ENCODE peak calls at places on chromosomes 12 and 14, in four cellular contexts. X, R, G and T are unnamed samples.
A peak's percentile ranks its signal among the peaks of the same experiment; 100 is the strongest.

GRCh38 chr14:104968153-104968527 is 10.0 kb downstream of the AHNAK2 start:
- DNase-seq in X (no peak), G (peak; percentile 96), R (peak; percentile 71), T (peak; percentile 94)

GRCh38 chr12:25655702-25656101 is 102.6 kb upstream of the LMNTD1 start:
- DNase-seq in G (no peak), R (peak; percentile 8), X (no peak), T (no peak)

GRCh38 chr14:20989464-20989786 is 355 bp upstream of the METTL17 start:
- DNase-seq in G (no peak), X (no peak), R (no peak), T (no peak)

GRCh38 chr12:65500121-65500846 is 221.8 kb downstream of the MSRB3 start:
- DNase-seq in G (no peak), X (no peak), R (no peak), T (no peak)

GRCh38 chr12:120119395-120119973 is 2.9 kb upstream of the RAB35 start:
- DNase-seq in R (no peak), G (no peak), X (no peak), T (no peak)

GRCh38 chr14:54211562-54212308 is 185.1 kb upstream of the CDKN3 start:
- DNase-seq in R (no peak), G (no peak), X (no peak), T (no peak)

GRCh38 chr12:66269757-66270383 is 32.4 kb upstream of the HELB start:
- DNase-seq in G (no peak), R (peak; percentile 60), X (no peak), T (no peak)

GRCh38 chr14:86626530-86626929 is 1096.6 kb downstream of the FLRT2 start:
- DNase-seq in R (no peak), G (no peak), X (no peak), T (no peak)

GRCh38 chr12:22787557-22787956 is 162.6 kb downstream of the ETNK1 start:
- DNase-seq in G (peak; percentile 77), X (no peak), R (peak; percentile 11), T (no peak)

GRCh38 chr14:65881642-65882041 is 469.1 kb downstream of the FUT8 start:
- DNase-seq in R (no peak), G (no peak), X (no peak), T (no peak)

GRCh38 chr14:100708349-100709217 is 18.1 kb upstream of the DLK1 start:
- DNase-seq in G (no peak), R (peak; percentile 84), X (no peak), T (no peak)

GRCh38 chr12:48189331-48190125 is 6.1 kb downstream of the CCDC184 start:
- DNase-seq in X (peak; percentile 75), R (peak; percentile 85), G (peak; percentile 73), T (no peak)

GRCh38 chr12:124442772-124443445 is 124.5 kb downstream of the NCOR2 start:
- DNase-seq in X (no peak), R (no peak), G (no peak), T (no peak)

GRCh38 chr12:9319842-9320173 is 111.6 kb upstream of the PZP start:
- DNase-seq in X (no peak), R (no peak), G (no peak), T (no peak)

GRCh38 chr12:44459569-44459968 is 416.5 kb downstream of the NELL2 start:
- DNase-seq in G (no peak), X (no peak), R (no peak), T (no peak)

GRCh38 chr14:94098359-94098758 is 12.2 kb upstream of the IFI27 start:
- DNase-seq in G (no peak), R (no peak), X (no peak), T (no peak)

GRCh38 chr14:68978550-68978911 is 571 bp downstream of the ACTN1 start:
- DNase-seq in R (peak; percentile 82), G (peak; percentile 86), X (peak; percentile 46), T (no peak)

GRCh38 chr12:6215932-6216494 is 15.8 kb downstream of the CD9 start:
- DNase-seq in X (no peak), R (peak; percentile 81), G (peak; percentile 97), T (peak; percentile 99)

GRCh38 chr12:99960312-99960711 is 24.4 kb downstream of the ANKS1B start:
- DNase-seq in G (no peak), R (no peak), X (no peak), T (no peak)

GRCh38 chr14:84403585-84403984 is 1126.4 kb upstream of the FLRT2 start:
- DNase-seq in R (peak; percentile 9), X (no peak), G (no peak), T (no peak)

GRCh38 chr12:20443792-20444191 is 75.5 kb downstream of the PDE3A start:
- DNase-seq in R (no peak), X (no peak), G (no peak), T (no peak)

GRCh38 chr12:77122661-77123060 is 57.3 kb upstream of the E2F7 start:
- DNase-seq in G (no peak), X (no peak), R (no peak), T (no peak)

GRCh38 chr12:119363037-119363436 is 28.5 kb downstream of the CCDC60 start:
- DNase-seq in G (no peak), X (no peak), R (no peak), T (no peak)

GRCh38 chr14:88934231-88934898 is 109.9 kb downstream of the TTC8 start:
- DNase-seq in G (no peak), X (no peak), R (no peak), T (no peak)

GRCh38 chr14:53517276-53517960 is 364.3 kb upstream of the DDHD1 start:
- DNase-seq in X (no peak), G (no peak), R (no peak), T (no peak)

GRCh38 chr14:102778616-102779351 is 1.5 kb downstream of the TRAF3 start:
- DNase-seq in G (no peak), R (no peak), X (no peak), T (no peak)

GRCh38 chr14:101121399-101122113 is 218.0 kb upstream of the RTL1 start:
- DNase-seq in R (no peak), X (peak; percentile 3), G (peak; percentile 59), T (no peak)

GRCh38 chr12:129607293-129607692 is 296.5 kb downstream of the TMEM132D start:
- DNase-seq in X (no peak), R (peak; percentile 25), G (no peak), T (no peak)

GRCh38 chr12:26896913-26897312 is 40.9 kb downstream of the INTS13 start:
- DNase-seq in R (no peak), G (no peak), X (no peak), T (no peak)

GRCh38 chr12:117643971-117644370 is 282.5 kb upstream of the NOS1 start:
- DNase-seq in G (no peak), R (no peak), X (no peak), T (no peak)

GRCh38 chr12:124365726-124366430 is 71.0 kb downstream of the RFLNA start:
- DNase-seq in R (no peak), G (no peak), X (no peak), T (no peak)

GRCh38 chr14:51242545-51243490 is 2.8 kb downstream of the TMX1 start:
- DNase-seq in R (no peak), G (no peak), X (no peak), T (no peak)
- TF ChIP-seq CTCF in R (no peak), G (no peak), X (no peak), T (peak; percentile 24)

GRCh38 chr12:54232790-54233189 is 44.0 kb upstream of the SMUG1 start:
- DNase-seq in R (no peak), X (no peak), G (no peak), T (no peak)
- TF ChIP-seq CTCF in R (no peak), X (no peak), G (no peak), T (no peak)

DNA sequence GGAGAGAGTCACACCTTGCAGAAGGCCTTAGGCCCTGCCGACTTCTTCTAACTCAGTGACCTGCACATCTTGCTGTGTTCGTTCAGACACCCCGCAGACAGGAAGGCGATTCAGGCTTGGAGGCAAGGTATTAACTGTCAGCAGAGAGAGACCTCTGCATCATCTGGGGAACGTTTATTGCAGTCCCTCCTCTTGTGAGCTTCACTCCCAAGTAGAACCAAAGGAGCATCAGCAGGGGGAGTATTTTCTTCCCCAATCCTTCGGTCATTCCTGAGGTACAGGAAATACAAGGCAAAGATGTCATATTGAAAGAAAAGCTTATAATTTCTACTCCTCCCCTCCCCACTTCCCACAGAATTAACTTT is 217.9 kb downstream of the CRADD start:
- DNase-seq in R (no peak), G (no peak), X (no peak), T (no peak)
- TF ChIP-seq CTCF in R (no peak), G (no peak), X (no peak), T (no peak)

GRCh38 chr14:50107850-50108249 is 8.5 kb downstream of the VCPKMT start:
- DNase-seq in X (no peak), R (no peak), G (no peak), T (no peak)
- TF ChIP-seq CTCF in X (no peak), R (no peak), G (no peak), T (no peak)

DNA sequence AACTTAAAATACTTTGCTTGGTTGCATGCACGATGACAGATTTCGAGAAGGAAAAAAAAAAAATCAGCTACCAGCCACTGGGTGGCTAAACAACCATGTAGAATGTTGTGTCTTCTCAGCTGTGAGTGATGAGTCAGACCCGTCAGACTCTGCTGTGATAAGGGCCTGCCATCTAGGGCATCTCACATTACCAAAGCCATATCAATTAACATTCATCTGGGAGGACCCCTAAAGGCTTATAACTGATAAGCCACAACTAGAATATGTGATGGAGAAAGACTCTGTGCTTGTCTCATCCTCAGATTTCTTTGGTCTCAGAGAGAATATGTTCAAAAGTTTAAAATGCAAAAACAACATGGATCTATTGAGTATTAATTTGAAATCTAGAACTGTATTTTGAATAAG is 111.5 kb downstream of the PAX9 start:
- DNase-seq in X (no peak), G (no peak), R (peak; percentile 49), T (no peak)
- TF ChIP-seq CTCF in X (no peak), G (no peak), R (peak; percentile 29), T (peak; percentile 66)

DNA sequence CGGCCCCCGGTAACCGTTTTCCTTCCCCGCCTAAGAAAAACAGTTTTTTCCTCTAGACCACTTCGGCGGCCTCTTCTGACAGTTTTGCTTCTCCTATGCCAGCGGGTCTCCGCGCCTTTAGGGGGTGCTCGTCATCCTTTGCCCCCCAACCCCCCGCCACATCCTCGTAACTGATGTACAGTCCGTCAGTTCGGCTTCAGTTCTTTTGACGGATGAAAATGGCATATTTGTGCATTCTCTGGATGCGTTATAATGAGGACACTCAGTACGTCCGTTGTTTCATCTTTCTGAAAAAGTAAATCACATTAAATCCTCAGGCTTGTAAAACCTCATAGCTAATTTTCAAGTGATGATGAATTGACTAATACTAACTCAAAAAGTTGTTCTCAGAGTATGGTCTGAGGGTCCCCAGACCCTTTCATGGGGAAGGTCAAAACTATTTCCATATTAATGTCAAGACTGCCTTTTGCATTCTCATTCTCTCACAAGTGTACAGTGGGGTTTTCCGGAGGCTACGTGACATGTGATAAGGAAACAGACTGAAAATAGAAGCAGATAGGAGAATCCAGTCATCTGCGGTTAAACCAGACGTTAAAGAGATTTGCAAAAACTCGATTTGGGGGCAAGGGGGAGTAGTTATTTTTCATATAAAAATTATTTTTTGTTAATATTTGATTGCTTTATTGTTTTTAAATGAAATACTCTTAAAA is 829 bp upstream of the NAP1L1 start:
- DNase-seq in X (peak; percentile 19), R (peak; percentile 31), G (no peak), T (no peak)
- TF ChIP-seq CTCF in X (peak; percentile 9), R (peak; percentile 45), G (no peak), T (peak; percentile 69)